ENCODE peak calls at places on chromosomes 3 and 15, in eight cellular contexts. One of them, this sample, is unnamed.

GRCh38 chr3:79928687-79929408 is 161.1 kb upstream of the ROBO1 start:
- DNase-seq in fibroblast of lung: no peak
- DNase-seq in HCT116: no peak
- DNase-seq in heart left ventricle: no peak
- DNase-seq in PC-3: no peak
- DNase-seq in body of pancreas: no peak
- DNase-seq in stomach: no peak
- DNase-seq in CD8-positive, alpha-beta T cell: no peak
- DNase-seq in this sample: no peak

GRCh38 chr15:52785672-52786406 is 4.3 kb downstream of the ONECUT1 start:
- DNase-seq in fibroblast of lung: no peak
- DNase-seq in HCT116: no peak
- DNase-seq in heart left ventricle: no peak
- DNase-seq in PC-3: no peak
- DNase-seq in body of pancreas: peak; percentile 78
- DNase-seq in stomach: no peak
- DNase-seq in CD8-positive, alpha-beta T cell: no peak
- DNase-seq in this sample: no peak

GRCh38 chr15:79067434-79067833 is 23.1 kb downstream of the RASGRF1 start:
- DNase-seq in fibroblast of lung: no peak
- DNase-seq in HCT116: no peak
- DNase-seq in heart left ventricle: no peak
- DNase-seq in PC-3: no peak
- DNase-seq in body of pancreas: peak; percentile 35
- DNase-seq in stomach: no peak
- DNase-seq in CD8-positive, alpha-beta T cell: no peak
- DNase-seq in this sample: no peak

GRCh38 chr3:49022751-49023171 is 840 bp downstream of the NDUFAF3 start:
- DNase-seq in fibroblast of lung: no peak
- DNase-seq in HCT116: no peak
- DNase-seq in heart left ventricle: no peak
- DNase-seq in PC-3: peak; percentile 49
- DNase-seq in body of pancreas: no peak
- DNase-seq in stomach: no peak
- DNase-seq in CD8-positive, alpha-beta T cell: no peak
- DNase-seq in this sample: no peak

GRCh38 chr3:108838411-108838810 is 15.8 kb downstream of the TRAT1 start:
- DNase-seq in fibroblast of lung: no peak
- DNase-seq in HCT116: no peak
- DNase-seq in heart left ventricle: no peak
- DNase-seq in PC-3: no peak
- DNase-seq in body of pancreas: no peak
- DNase-seq in stomach: no peak
- DNase-seq in CD8-positive, alpha-beta T cell: no peak
- DNase-seq in this sample: no peak

GRCh38 chr3:36707623-36708409 is 56.5 kb downstream of the DCLK3 start:
- DNase-seq in fibroblast of lung: peak; percentile 47
- DNase-seq in HCT116: peak; percentile 39
- DNase-seq in heart left ventricle: no peak
- DNase-seq in PC-3: peak; percentile 54
- DNase-seq in body of pancreas: no peak
- DNase-seq in stomach: no peak
- DNase-seq in CD8-positive, alpha-beta T cell: no peak
- DNase-seq in this sample: no peak

GRCh38 chr3:116067275-116067674 is 378.0 kb downstream of the LSAMP start:
- DNase-seq in fibroblast of lung: no peak
- DNase-seq in HCT116: no peak
- DNase-seq in heart left ventricle: no peak
- DNase-seq in PC-3: no peak
- DNase-seq in body of pancreas: no peak
- DNase-seq in stomach: no peak
- DNase-seq in CD8-positive, alpha-beta T cell: no peak
- DNase-seq in this sample: no peak

GRCh38 chr3:69201658-69202057 is 79.3 kb upstream of the LMOD3 start:
- DNase-seq in fibroblast of lung: no peak
- DNase-seq in HCT116: no peak
- DNase-seq in heart left ventricle: no peak
- DNase-seq in PC-3: no peak
- DNase-seq in body of pancreas: no peak
- DNase-seq in stomach: peak; percentile 54
- DNase-seq in CD8-positive, alpha-beta T cell: no peak
- DNase-seq in this sample: no peak

GRCh38 chr3:11037241-11037873 is 44.8 kb downstream of the SLC6A1 start:
- DNase-seq in fibroblast of lung: no peak
- DNase-seq in HCT116: no peak
- DNase-seq in heart left ventricle: no peak
- DNase-seq in PC-3: no peak
- DNase-seq in body of pancreas: no peak
- DNase-seq in stomach: no peak
- DNase-seq in CD8-positive, alpha-beta T cell: no peak
- DNase-seq in this sample: no peak

GRCh38 chr3:105806361-105806760 is 62.5 kb downstream of the CBLB start:
- DNase-seq in fibroblast of lung: peak; percentile 61
- DNase-seq in HCT116: no peak
- DNase-seq in heart left ventricle: no peak
- DNase-seq in PC-3: peak; percentile 89
- DNase-seq in body of pancreas: peak; percentile 15
- DNase-seq in stomach: no peak
- DNase-seq in CD8-positive, alpha-beta T cell: peak; percentile 25
- DNase-seq in this sample: no peak

GRCh38 chr3:132401255-132401654 is 16.0 kb upstream of the DNAJC13 start:
- DNase-seq in fibroblast of lung: no peak
- DNase-seq in HCT116: no peak
- DNase-seq in heart left ventricle: no peak
- DNase-seq in PC-3: no peak
- DNase-seq in body of pancreas: no peak
- DNase-seq in stomach: no peak
- DNase-seq in CD8-positive, alpha-beta T cell: no peak
- DNase-seq in this sample: no peak

GRCh38 chr15:73906346-73907017 is 19.8 kb upstream of the LOXL1 start:
- DNase-seq in fibroblast of lung: peak; percentile 43
- DNase-seq in HCT116: no peak
- DNase-seq in heart left ventricle: no peak
- DNase-seq in PC-3: no peak
- DNase-seq in body of pancreas: no peak
- DNase-seq in stomach: no peak
- DNase-seq in CD8-positive, alpha-beta T cell: no peak
- DNase-seq in this sample: no peak

GRCh38 chr3:52056521-52056967 is at the start of gene DUSP7:
- DNase-seq in fibroblast of lung: peak; percentile 62
- DNase-seq in HCT116: no peak
- DNase-seq in heart left ventricle: peak; percentile 82
- DNase-seq in PC-3: peak; percentile 82
- DNase-seq in body of pancreas: peak; percentile 70
- DNase-seq in stomach: peak; percentile 79
- DNase-seq in CD8-positive, alpha-beta T cell: peak; percentile 67
- DNase-seq in this sample: no peak

GRCh38 chr3:52052831-52053306 is 3.5 kb downstream of the DUSP7 start:
- DNase-seq in fibroblast of lung: peak; percentile 76
- DNase-seq in HCT116: no peak
- DNase-seq in heart left ventricle: peak; percentile 95
- DNase-seq in PC-3: peak; percentile 76
- DNase-seq in body of pancreas: peak; percentile 84
- DNase-seq in stomach: peak; percentile 83
- DNase-seq in CD8-positive, alpha-beta T cell: peak; percentile 38
- DNase-seq in this sample: peak; percentile 94

GRCh38 chr3:52055537-52056351 is 627 bp downstream of the DUSP7 start:
- DNase-seq in fibroblast of lung: peak; percentile 54
- DNase-seq in HCT116: no peak
- DNase-seq in heart left ventricle: peak; percentile 58
- DNase-seq in PC-3: peak; percentile 51
- DNase-seq in body of pancreas: peak; percentile 47
- DNase-seq in stomach: peak; percentile 49
- DNase-seq in CD8-positive, alpha-beta T cell: peak; percentile 38
- DNase-seq in this sample: no peak

GRCh38 chr3:52053307-52054304 is 2.8 kb downstream of the DUSP7 start:
- DNase-seq in fibroblast of lung: no peak
- DNase-seq in HCT116: no peak
- DNase-seq in heart left ventricle: peak; percentile 52
- DNase-seq in PC-3: peak; percentile 49
- DNase-seq in body of pancreas: peak; percentile 16
- DNase-seq in stomach: no peak
- DNase-seq in CD8-positive, alpha-beta T cell: peak; percentile 44
- DNase-seq in this sample: no peak

GRCh38 chr3:52054689-52055511 is 1.5 kb downstream of the DUSP7 start:
- DNase-seq in fibroblast of lung: no peak
- DNase-seq in HCT116: no peak
- DNase-seq in heart left ventricle: no peak
- DNase-seq in PC-3: no peak
- DNase-seq in body of pancreas: no peak
- DNase-seq in stomach: no peak
- DNase-seq in CD8-positive, alpha-beta T cell: no peak
- DNase-seq in this sample: no peak
- TF ChIP-seq CTCF in fibroblast of lung: peak; percentile 26
- TF ChIP-seq CTCF in HCT116: no peak
- TF ChIP-seq CTCF in heart left ventricle: peak; percentile 13
- TF ChIP-seq CTCF in PC-3: peak; percentile 56
- TF ChIP-seq CTCF in body of pancreas: no peak
- TF ChIP-seq CTCF in stomach: no peak
- TF ChIP-seq CTCF in CD8-positive, alpha-beta T cell: no peak
- TF ChIP-seq CTCF in this sample: no peak

GRCh38 chr15:77507911-77508310 is 87.2 kb downstream of the HMG20A start:
- DNase-seq in fibroblast of lung: peak; percentile 33
- DNase-seq in HCT116: peak; percentile 41
- DNase-seq in heart left ventricle: peak; percentile 84
- DNase-seq in PC-3: peak; percentile 78
- DNase-seq in body of pancreas: peak; percentile 80
- DNase-seq in stomach: peak; percentile 57
- DNase-seq in CD8-positive, alpha-beta T cell: no peak
- DNase-seq in this sample: peak; percentile 72

GRCh38 chr15:77506311-77507150 is 85.8 kb downstream of the HMG20A start:
- DNase-seq in fibroblast of lung: no peak
- DNase-seq in HCT116: no peak
- DNase-seq in heart left ventricle: peak; percentile 89
- DNase-seq in PC-3: no peak
- DNase-seq in body of pancreas: peak; percentile 63
- DNase-seq in stomach: peak; percentile 61
- DNase-seq in CD8-positive, alpha-beta T cell: no peak
- DNase-seq in this sample: no peak

GRCh38 chr15:77508541-77509505 is 88.1 kb downstream of the HMG20A start:
- DNase-seq in fibroblast of lung: peak; percentile 38
- DNase-seq in HCT116: no peak
- DNase-seq in heart left ventricle: peak; percentile 61
- DNase-seq in PC-3: no peak
- DNase-seq in body of pancreas: peak; percentile 63
- DNase-seq in stomach: peak; percentile 73
- DNase-seq in CD8-positive, alpha-beta T cell: no peak
- DNase-seq in this sample: peak; percentile 81

GRCh38 chr15:77505556-77505955 is 84.9 kb downstream of the HMG20A start:
- DNase-seq in fibroblast of lung: no peak
- DNase-seq in HCT116: no peak
- DNase-seq in heart left ventricle: no peak
- DNase-seq in PC-3: no peak
- DNase-seq in body of pancreas: no peak
- DNase-seq in stomach: no peak
- DNase-seq in CD8-positive, alpha-beta T cell: no peak
- DNase-seq in this sample: no peak

GRCh38 chr15:77507151-77507847 is 86.6 kb downstream of the HMG20A start:
- DNase-seq in fibroblast of lung: no peak
- DNase-seq in HCT116: no peak
- DNase-seq in heart left ventricle: peak; percentile 70
- DNase-seq in PC-3: peak; percentile 54
- DNase-seq in body of pancreas: peak; percentile 80
- DNase-seq in stomach: peak; percentile 80
- DNase-seq in CD8-positive, alpha-beta T cell: no peak
- DNase-seq in this sample: peak; percentile 74
- H3K4me1 ChIP-seq in fibroblast of lung: peaks cover 18% of the 10 kb centered on the region
- H3K4me1 ChIP-seq in HCT116: peaks cover 32% of the 10 kb centered on the region
- H3K4me1 ChIP-seq in heart left ventricle: peaks cover 56% of the 10 kb centered on the region
- H3K4me1 ChIP-seq in PC-3: peaks cover 32% of the 10 kb centered on the region
- H3K4me1 ChIP-seq in body of pancreas: peaks cover 44% of the 10 kb centered on the region
- H3K4me1 ChIP-seq in stomach: peaks cover 41% of the 10 kb centered on the region
- H3K4me1 ChIP-seq in CD8-positive, alpha-beta T cell: no peaks in the 10 kb centered on the region
- H3K4me1 ChIP-seq in this sample: peaks cover 15% of the 10 kb centered on the region

DNA sequence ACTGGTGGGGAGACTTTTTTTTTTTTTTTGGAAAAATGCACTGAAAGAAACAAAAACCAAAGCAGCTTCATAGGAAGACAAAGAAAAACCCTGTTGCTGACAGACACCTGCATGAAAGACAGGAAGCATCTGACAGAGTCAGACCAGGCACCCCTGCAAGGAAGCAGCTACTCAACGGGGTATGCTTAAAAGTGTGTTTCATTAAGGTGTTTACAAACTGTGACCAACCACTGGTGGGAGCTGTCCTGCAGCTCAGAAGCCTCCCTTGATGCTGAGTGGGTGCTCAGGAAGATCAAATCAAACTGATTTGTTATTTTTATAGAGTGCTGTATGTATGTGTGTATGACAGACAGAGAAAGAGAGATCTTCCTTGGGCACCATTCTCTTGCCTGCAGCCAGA is 34.7 kb upstream of the AGBL1 start:
- DNase-seq in fibroblast of lung: no peak
- DNase-seq in HCT116: no peak
- DNase-seq in heart left ventricle: no peak
- DNase-seq in PC-3: no peak
- DNase-seq in body of pancreas: no peak
- DNase-seq in stomach: no peak
- DNase-seq in CD8-positive, alpha-beta T cell: no peak
- DNase-seq in this sample: no peak
- TF ChIP-seq CTCF in fibroblast of lung: no peak
- TF ChIP-seq CTCF in HCT116: no peak
- TF ChIP-seq CTCF in heart left ventricle: no peak
- TF ChIP-seq CTCF in PC-3: no peak
- TF ChIP-seq CTCF in body of pancreas: no peak
- TF ChIP-seq CTCF in stomach: no peak
- TF ChIP-seq CTCF in CD8-positive, alpha-beta T cell: no peak
- TF ChIP-seq CTCF in this sample: no peak

DNA sequence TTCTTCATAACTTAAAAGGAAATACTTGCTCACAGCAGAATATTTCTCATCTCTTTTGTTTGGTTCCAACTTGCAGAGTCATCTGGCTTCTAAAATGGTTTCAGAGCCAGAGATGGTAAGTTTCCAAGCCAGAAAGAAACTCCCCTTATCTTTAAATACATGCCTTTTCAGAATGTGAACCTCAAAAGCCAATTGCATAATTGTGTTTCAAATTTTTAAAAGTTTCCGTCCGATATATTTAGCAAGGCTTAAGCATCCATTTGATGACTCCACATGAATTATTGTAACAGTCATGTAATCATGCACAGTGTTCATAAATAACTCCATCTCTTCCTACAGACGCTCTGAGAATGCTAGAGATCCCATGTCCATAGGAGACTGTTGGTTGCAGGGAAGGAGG is 40.6 kb upstream of the C3orf80 start:
- DNase-seq in fibroblast of lung: peak; percentile 65
- DNase-seq in HCT116: no peak
- DNase-seq in heart left ventricle: no peak
- DNase-seq in PC-3: no peak
- DNase-seq in body of pancreas: no peak
- DNase-seq in stomach: no peak
- DNase-seq in CD8-positive, alpha-beta T cell: no peak
- DNase-seq in this sample: no peak
- H3K4me1 ChIP-seq in fibroblast of lung: no peaks in the 10 kb centered on the region
- H3K4me1 ChIP-seq in HCT116: no peaks in the 10 kb centered on the region
- H3K4me1 ChIP-seq in heart left ventricle: no peaks in the 10 kb centered on the region
- H3K4me1 ChIP-seq in PC-3: no peaks in the 10 kb centered on the region
- H3K4me1 ChIP-seq in body of pancreas: peaks cover 19% of the 10 kb centered on the region
- H3K4me1 ChIP-seq in stomach: peaks cover 23% of the 10 kb centered on the region
- H3K4me1 ChIP-seq in CD8-positive, alpha-beta T cell: no peaks in the 10 kb centered on the region
- H3K4me1 ChIP-seq in this sample: no peaks in the 10 kb centered on the region

DNA sequence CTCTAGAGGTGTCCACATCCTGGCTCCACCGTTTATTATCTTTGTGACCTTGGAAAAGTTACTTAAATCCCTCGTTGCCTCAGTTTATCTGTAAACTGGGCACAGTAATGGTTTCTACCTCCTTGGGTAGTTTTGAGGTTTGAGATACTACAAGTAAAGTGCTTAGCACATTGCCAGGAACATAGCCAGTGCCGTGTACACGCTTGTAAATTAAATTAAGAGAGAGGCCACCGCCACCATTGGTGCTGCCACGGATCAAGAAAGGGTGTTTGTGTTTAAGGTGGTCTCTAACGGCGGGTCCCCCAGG is 5.8 kb upstream of the WNT7A start:
- DNase-seq in fibroblast of lung: no peak
- DNase-seq in HCT116: no peak
- DNase-seq in heart left ventricle: no peak
- DNase-seq in PC-3: no peak
- DNase-seq in body of pancreas: no peak
- DNase-seq in stomach: no peak
- DNase-seq in CD8-positive, alpha-beta T cell: no peak
- DNase-seq in this sample: no peak
- TF ChIP-seq CTCF in fibroblast of lung: no peak
- TF ChIP-seq CTCF in HCT116: no peak
- TF ChIP-seq CTCF in heart left ventricle: no peak
- TF ChIP-seq CTCF in PC-3: no peak
- TF ChIP-seq CTCF in body of pancreas: no peak
- TF ChIP-seq CTCF in stomach: no peak
- TF ChIP-seq CTCF in CD8-positive, alpha-beta T cell: peak; percentile 48
- TF ChIP-seq CTCF in this sample: no peak